ENCODE peak calls at places on chromosomes 13 and 19, in seven cellular contexts. Y, L, A, O, X, I and K are unnamed samples.
A peak's percentile ranks its signal among the peaks of the same experiment; 100 is the strongest.

GRCh38 chr19:44512326-44513298 is 12.3 kb upstream of the ZNF180 start:
- DNase-seq in Y (no peak), L (no peak), A (no peak), O (peak; percentile 76), X (peak; percentile 29), I (no peak), K (no peak)

GRCh38 chr13:43984292-43984691 is 104.6 kb downstream of the LACC1 start:
- DNase-seq in Y (no peak), L (no peak), A (no peak), O (no peak), X (no peak), I (no peak), K (no peak)

GRCh38 chr13:94009696-94010095 is 469.8 kb downstream of the DCT start:
- DNase-seq in Y (no peak), L (no peak), A (no peak), O (peak; percentile 70), X (no peak), I (no peak), K (no peak)

GRCh38 chr13:41546372-41547252 is 89.3 kb downstream of the RGCC start:
- DNase-seq in Y (no peak), L (no peak), A (no peak), O (peak; percentile 93), X (peak; percentile 51), I (no peak), K (no peak)

GRCh38 chr13:91659583-91660415 is 261.4 kb downstream of the GPC5 start:
- DNase-seq in Y (no peak), L (no peak), A (no peak), O (no peak), X (no peak), I (no peak), K (no peak)

GRCh38 chr13:100088648-100089601 is at the start of gene PCCA:
- DNase-seq in Y (peak; percentile 91), L (peak; percentile 51), A (peak; percentile 49), O (peak; percentile 96), X (peak; percentile 91), I (peak; percentile 94), K (peak; percentile 29)

GRCh38 chr19:27794444-27795042 is 1418.4 kb downstream of the UQCRFS1 start:
- DNase-seq in Y (no peak), L (no peak), A (no peak), O (peak; percentile 79), X (peak; percentile 52), I (peak; percentile 43), K (no peak)

GRCh38 chr13:101624981-101625380 is 172.5 kb downstream of the ITGBL1 start:
- DNase-seq in Y (no peak), L (no peak), A (no peak), O (no peak), X (no peak), I (no peak), K (no peak)

GRCh38 chr13:81393110-81393509 is 1052.2 kb upstream of the SPRY2 start:
- DNase-seq in Y (no peak), L (no peak), A (no peak), O (no peak), X (no peak), I (no peak), K (no peak)

GRCh38 chr13:110106726-110107125 is 200.2 kb downstream of the COL4A1 start:
- DNase-seq in Y (peak; percentile 24), L (no peak), A (no peak), O (peak; percentile 55), X (no peak), I (peak; percentile 3), K (no peak)

GRCh38 chr13:69999875-70000274 is 107.8 kb upstream of the ATXN8OS start:
- DNase-seq in Y (no peak), L (no peak), A (no peak), O (no peak), X (no peak), I (no peak), K (no peak)

GRCh38 chr13:21344662-21345176 is 114.4 kb downstream of the ZDHHC20 start:
- DNase-seq in Y (no peak), L (peak; percentile 6), A (no peak), O (no peak), X (no peak), I (no peak), K (no peak)

GRCh38 chr13:50441141-50441540 is 402.4 kb downstream of the DLEU7 start:
- DNase-seq in Y (no peak), L (no peak), A (no peak), O (peak; percentile 40), X (no peak), I (no peak), K (no peak)

GRCh38 chr13:55571237-55571867 is 1569.4 kb upstream of the PRR20A start:
- DNase-seq in Y (no peak), L (no peak), A (no peak), O (no peak), X (no peak), I (no peak), K (no peak)

GRCh38 chr19:18657590-18658365 is 20.9 kb downstream of the KLHL26 start:
- DNase-seq in Y (no peak), L (no peak), A (no peak), O (peak; percentile 39), X (no peak), I (no peak), K (no peak)

GRCh38 chr13:85503797-85504196 is 295.4 kb downstream of the SLITRK6 start:
- DNase-seq in Y (no peak), L (no peak), A (no peak), O (no peak), X (no peak), I (no peak), K (no peak)

GRCh38 chr13:47680752-47681151 is 320.3 kb downstream of the SUCLA2 start:
- DNase-seq in Y (no peak), L (no peak), A (no peak), O (peak; percentile 72), X (no peak), I (no peak), K (no peak)

GRCh38 chr19:14081797-14082674 is 3.5 kb downstream of the C19orf67 start:
- DNase-seq in Y (no peak), L (no peak), A (peak; percentile 22), O (peak; percentile 81), X (no peak), I (no peak), K (peak; percentile 33)

GRCh38 chr19:13427273-13428051 is 78.8 kb downstream of the CACNA1A start:
- DNase-seq in Y (no peak), L (no peak), A (no peak), O (no peak), X (no peak), I (no peak), K (no peak)

GRCh38 chr19:23521471-23521870 is 126.2 kb upstream of the ZNF91 start:
- DNase-seq in Y (no peak), L (no peak), A (no peak), O (no peak), X (no peak), I (no peak), K (no peak)

GRCh38 chr19:38658462-38659306 is 11.2 kb downstream of the ACTN4 start:
- DNase-seq in Y (no peak), L (no peak), A (no peak), O (peak; percentile 99), X (peak; percentile 98), I (no peak), K (no peak)

GRCh38 chr13:85772379-85772778 is 26.8 kb downstream of the SLITRK6 start:
- DNase-seq in Y (no peak), L (no peak), A (no peak), O (no peak), X (no peak), I (no peak), K (no peak)

GRCh38 chr13:61350351-61350750 is 65.3 kb downstream of the PCDH20 start:
- DNase-seq in Y (no peak), L (no peak), A (no peak), O (no peak), X (peak; percentile 11), I (no peak), K (no peak)

GRCh38 chr13:76014618-76015315 is 378.6 kb downstream of the LMO7 start:
- DNase-seq in Y (no peak), L (no peak), A (no peak), O (peak; percentile 57), X (no peak), I (no peak), K (no peak)

GRCh38 chr19:57165846-57166245 is 1.4 kb downstream of the DUXA start:
- DNase-seq in Y (no peak), L (no peak), A (no peak), O (peak; percentile 9), X (no peak), I (no peak), K (no peak)

GRCh38 chr13:50543767-50544166 is 299.7 kb downstream of the DLEU7 start:
- DNase-seq in Y (no peak), L (no peak), A (no peak), O (peak; percentile 84), X (no peak), I (no peak), K (no peak)

GRCh38 chr19:34360354-34360909 is 4.6 kb upstream of the GPI start:
- DNase-seq in Y (no peak), L (no peak), A (no peak), O (no peak), X (no peak), I (no peak), K (no peak)

GRCh38 chr13:28273919-28274318 is 135.6 kb downstream of the PAN3 start:
- DNase-seq in Y (no peak), L (no peak), A (no peak), O (peak; percentile 4), X (no peak), I (no peak), K (no peak)

GRCh38 chr13:44116562-44117315 is 237.0 kb downstream of the LACC1 start:
- DNase-seq in Y (no peak), L (no peak), A (no peak), O (no peak), X (no peak), I (no peak), K (no peak)

GRCh38 chr13:111572956-111573355 is 252.5 kb downstream of the TEX29 start:
- DNase-seq in Y (no peak), L (no peak), A (no peak), O (no peak), X (no peak), I (no peak), K (no peak)

GRCh38 chr19:53571339-53571738 is 33.4 kb downstream of the ZNF331 start:
- DNase-seq in Y (no peak), L (no peak), A (no peak), O (no peak), X (no peak), I (no peak), K (no peak)

GRCh38 chr13:98976941-98977340 is 923 bp downstream of the DOCK9 start:
- DNase-seq in Y (no peak), L (no peak), A (no peak), O (peak; percentile 12), X (peak; percentile 8), I (peak; percentile 22), K (no peak)

GRCh38 chr19:11479090-11479469 is 1.8 kb downstream of the ELAVL3 start:
- DNase-seq in Y (no peak), L (no peak), A (no peak), O (no peak), X (no peak), I (no peak), K (no peak)